ENCODE peak calls at places on chromosomes 3 and 15, in five cellular contexts. J, F, N, R and V are unnamed samples.

GRCh38 chr3:147890114-147890513 is 480.9 kb downstream of the ZIC1 start:
- DNase-seq in J (no peak), F (no peak), N (no peak), R (no peak), V (no peak)

GRCh38 chr3:146712826-146713225 is 107.7 kb upstream of the PLSCR5 start:
- DNase-seq in J (no peak), F (no peak), N (no peak), R (no peak), V (no peak)

GRCh38 chr3:183085634-183086390 is 13.5 kb downstream of the MCCC1 start:
- DNase-seq in J (no peak), F (peak), N (peak), R (no peak), V (peak)

GRCh38 chr3:16307832-16308531 is 43.0 kb downstream of the OXNAD1 start:
- DNase-seq in J (no peak), F (no peak), N (no peak), R (no peak), V (no peak)

GRCh38 chr3:162170581-162170980 is 674.0 kb downstream of the OTOL1 start:
- DNase-seq in J (no peak), F (no peak), N (no peak), R (no peak), V (no peak)

GRCh38 chr3:42031808-42032475 is 59.2 kb upstream of the TRAK1 start:
- DNase-seq in J (no peak), F (no peak), N (no peak), R (no peak), V (no peak)

GRCh38 chr15:89143503-89144162 is 55.4 kb downstream of the ABHD2 start:
- DNase-seq in J (no peak), F (no peak), N (no peak), R (no peak), V (no peak)

GRCh38 chr3:53842436-53843194 is 3.6 kb downstream of the CHDH start:
- DNase-seq in J (peak), F (no peak), N (no peak), R (no peak), V (peak)

GRCh38 chr3:16101295-16102186 is 72.9 kb upstream of the GALNT15 start:
- DNase-seq in J (no peak), F (no peak), N (no peak), R (no peak), V (no peak)

GRCh38 chr3:187360087-187360486 is 8.1 kb upstream of the RTP4 start:
- DNase-seq in J (no peak), F (no peak), N (no peak), R (no peak), V (no peak)

GRCh38 chr15:71275098-71275497 is 159.8 kb downstream of the THSD4 start:
- DNase-seq in J (no peak), F (no peak), N (no peak), R (no peak), V (no peak)

GRCh38 chr3:102827386-102827785 is 392.6 kb downstream of the ZPLD1 start:
- DNase-seq in J (no peak), F (no peak), N (no peak), R (no peak), V (no peak)

GRCh38 chr3:14640157-14640562 is 11.4 kb upstream of the CCDC174 start:
- DNase-seq in J (no peak), F (no peak), N (no peak), R (no peak), V (no peak)
- TF ChIP-seq CTCF in J (no peak), F (no peak), N (no peak), R (no peak), V (no peak)

DNA sequence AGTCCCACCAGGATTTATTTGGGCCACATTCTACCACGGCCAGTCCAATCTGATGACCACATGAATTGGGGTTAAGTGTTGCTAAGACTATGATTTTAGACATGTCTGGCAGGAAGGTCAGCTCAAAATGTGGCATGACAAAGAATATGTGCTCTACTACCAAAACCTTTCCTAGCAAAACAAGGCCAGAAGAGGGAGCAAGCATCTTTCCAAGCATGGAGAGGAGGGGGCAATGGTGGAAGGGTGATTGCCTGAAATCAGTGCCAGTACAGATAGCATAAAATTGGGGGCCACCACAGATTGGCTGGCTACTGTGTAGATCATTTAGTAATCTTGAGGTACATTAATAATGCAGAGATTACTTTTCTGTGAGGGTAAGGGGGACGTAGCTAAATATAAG is 43.2 kb downstream of the TMEM39A start:
- DNase-seq in J (no peak), F (no peak), N (no peak), R (no peak), V (no peak)
- TF ChIP-seq CTCF in J (peak), F (no peak), N (no peak), R (no peak), V (peak)

DNA sequence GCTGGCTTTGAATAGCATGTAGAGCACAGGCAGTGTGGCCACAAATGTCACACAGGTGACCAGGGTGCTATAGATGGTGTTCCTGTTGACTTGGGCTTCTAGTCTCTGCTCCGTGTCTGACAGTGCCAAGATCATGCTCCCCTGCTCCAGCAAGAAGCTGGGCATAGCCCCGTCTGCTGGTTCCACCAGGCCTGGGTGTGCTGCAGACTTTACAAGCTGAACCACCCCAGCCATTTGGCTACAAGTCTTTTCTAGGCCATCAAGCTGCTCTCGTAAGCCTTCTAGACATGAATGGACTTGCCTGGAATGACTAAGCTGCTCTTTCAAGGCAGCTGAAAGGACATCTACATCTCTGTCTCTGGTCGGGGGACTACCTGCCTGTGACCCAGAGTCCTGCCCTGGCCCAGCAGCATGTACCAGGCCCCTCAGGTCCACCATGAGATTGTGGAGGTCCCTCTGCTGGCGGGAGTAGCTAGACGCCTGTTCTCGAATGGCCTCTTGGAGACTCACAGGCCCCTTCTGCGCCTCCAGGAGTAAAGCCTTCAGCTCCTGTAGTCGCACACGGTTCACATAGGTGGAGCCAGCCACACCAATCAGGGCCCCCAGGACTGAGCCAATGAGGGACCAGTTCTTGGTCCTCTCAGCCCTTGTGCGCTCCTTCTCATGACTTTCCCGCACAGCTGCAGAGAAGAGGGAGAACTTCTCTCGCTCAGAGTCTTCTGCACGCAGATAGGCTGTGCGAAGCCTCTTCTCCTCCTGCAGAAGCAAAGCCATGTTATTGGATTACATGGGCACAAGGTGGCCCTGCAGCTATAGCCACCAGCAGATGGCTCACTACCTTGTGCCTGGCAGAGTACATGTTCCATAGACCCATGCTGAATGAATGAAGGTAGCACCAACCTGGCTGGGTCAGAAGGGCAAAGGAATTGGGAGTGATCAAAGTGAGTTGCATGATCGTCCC is 2.8 kb upstream of the PLXNB1 start:
- DNase-seq in J (no peak), F (no peak), N (no peak), R (no peak), V (no peak)
- TF ChIP-seq CTCF in J (peak), F (no peak), N (no peak), R (peak), V (peak)

GRCh38 chr3:154954750-154955149 is 125.4 kb upstream of the MME start:
- DNase-seq in J (no peak), F (no peak), N (no peak), R (no peak), V (no peak)
- TF ChIP-seq CTCF in J (peak), F (no peak), N (peak), R (no peak), V (peak)